ENCODE peak calls at places on chromosomes 5 and 9, in nine cellular contexts. L, Z, W, M, H, G, J, X and Y are unnamed samples.

GRCh38 chr9:127540664-127541041 is 71.4 kb upstream of the STXBP1 start:
- DNase-seq in M (no peak), Z (no peak), X (no peak), H (no peak), W (no peak), J (no peak), L (no peak), G (peak), Y (no peak)

GRCh38 chr5:83785176-83785668 is 64.6 kb upstream of the HAPLN1 start:
- DNase-seq in H (no peak), W (no peak), J (no peak), G (no peak), X (no peak), Z (no peak), M (no peak), L (no peak), Y (no peak)

GRCh38 chr9:97220894-97221477 is 86.5 kb upstream of the CCDC180 start:
- DNase-seq in L (no peak), H (no peak), J (no peak), Z (peak), G (peak), M (no peak), W (no peak), X (no peak), Y (no peak)

GRCh38 chr9:5587024-5587423 is 41.9 kb upstream of the RIC1 start:
- DNase-seq in W (no peak), J (no peak), Z (no peak), G (no peak), L (no peak), X (no peak), H (no peak), M (no peak), Y (peak)

GRCh38 chr9:7117676-7118561 is 360.1 kb downstream of the KDM4C start:
- DNase-seq in X (no peak), M (no peak), L (no peak), G (no peak), W (no peak), Z (no peak), J (no peak), H (no peak), Y (peak)

GRCh38 chr5:107359033-107359915 is 311.5 kb downstream of the EFNA5 start:
- DNase-seq in J (no peak), Z (no peak), X (no peak), W (no peak), H (no peak), M (no peak), G (no peak), L (no peak), Y (peak)

GRCh38 chr5:25255128-25255527 is 610.4 kb upstream of the CDH10 start:
- DNase-seq in L (no peak), J (no peak), M (no peak), Z (no peak), W (no peak), H (no peak), G (no peak), X (no peak), Y (no peak)

GRCh38 chr5:56851258-56851941 is 36.1 kb downstream of the MAP3K1 start:
- DNase-seq in W (no peak), M (no peak), L (no peak), Z (no peak), H (no peak), X (no peak), J (no peak), G (peak), Y (no peak)

GRCh38 chr9:82606761-82607382 is 456.1 kb downstream of the RASEF start:
- DNase-seq in L (peak), J (peak), H (peak), X (no peak), Z (no peak), M (peak), W (peak), G (peak), Y (peak)

GRCh38 chr9:4148215-4148561 is 151.7 kb downstream of the GLIS3 start:
- DNase-seq in M (no peak), Z (no peak), X (no peak), W (no peak), J (no peak), L (no peak), G (no peak), H (no peak), Y (no peak)

GRCh38 chr5:6849569-6849968 is 136.3 kb downstream of the TENT4A start:
- DNase-seq in Z (no peak), G (no peak), X (no peak), M (no peak), J (no peak), W (no peak), H (no peak), L (no peak), Y (no peak)

GRCh38 chr5:126351138-126351537 is 72.1 kb upstream of the GRAMD2B start:
- DNase-seq in L (no peak), X (no peak), W (no peak), M (no peak), J (no peak), H (no peak), G (no peak), Z (no peak), Y (no peak)

GRCh38 chr9:98989036-98990000 is 45.6 kb downstream of the COL15A1 start:
- DNase-seq in L (peak), H (peak), J (no peak), Z (no peak), G (peak), W (peak), X (peak), M (peak), Y (no peak)

GRCh38 chr5:176660860-176661641 is 13.8 kb downstream of the TSPAN17 start:
- DNase-seq in W (peak), G (peak), Z (peak), L (peak), M (peak), X (no peak), H (peak), J (peak), Y (peak)

DNA sequence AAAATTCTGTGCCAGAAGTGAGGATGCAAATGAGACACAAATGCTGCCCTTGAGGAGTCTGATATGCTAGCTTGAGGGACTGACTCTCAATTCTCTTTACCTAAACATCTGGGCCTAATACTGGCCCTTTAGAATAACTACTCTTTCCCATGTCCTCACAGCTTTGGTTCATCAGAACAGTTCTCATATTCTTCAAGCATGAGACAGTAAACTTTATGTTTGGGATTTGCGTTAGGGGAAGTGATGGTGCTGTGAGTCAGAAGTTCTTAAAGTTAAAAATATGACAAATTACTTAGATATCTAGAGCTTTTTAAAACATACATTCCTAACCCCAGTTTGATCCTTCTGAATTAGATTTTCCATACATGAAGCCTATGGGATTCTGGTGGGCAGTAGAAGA is 665.0 kb upstream of the RGMB start:
- DNase-seq in M (no peak), H (no peak), L (no peak), W (no peak), J (no peak), G (no peak), Z (no peak), X (no peak), Y (no peak)
- TF ChIP-seq POLR2A in M (no peak), H (no peak), L (no peak), W (no peak), J (no peak), G (no peak), Z (no peak), X (no peak), Y (no peak)

GRCh38 chr9:129177791-129178578 is at the start of gene IER5L:
- DNase-seq in L (peak), Z (peak), X (peak), W (peak), M (peak), G (peak), H (peak), J (peak), Y (peak)
- TF ChIP-seq POLR2A in L (peak), Z (peak), X (peak), W (peak), M (peak), G (peak), H (peak), J (peak), Y (peak)

GRCh38 chr5:140633081-140633471 is at the start of gene CD14:
- DNase-seq in H (peak), G (peak), X (peak), M (peak), W (peak), L (peak), J (no peak), Z (no peak), Y (no peak)
- TF ChIP-seq POLR2A in H (peak), G (no peak), X (no peak), M (no peak), W (no peak), L (no peak), J (no peak), Z (no peak), Y (no peak)

GRCh38 chr5:149212203-149212951 is 59.3 kb upstream of the AFAP1L1 start:
- DNase-seq in Z (no peak), G (no peak), L (no peak), X (no peak), J (no peak), W (no peak), M (no peak), H (no peak), Y (no peak)
- TF ChIP-seq POLR2A in Z (no peak), G (no peak), L (no peak), X (no peak), J (no peak), W (no peak), M (no peak), H (no peak), Y (no peak)

GRCh38 chr5:410911-411517 is 32.0 kb upstream of the EXOC3 start:
- DNase-seq in H (no peak), X (no peak), L (no peak), G (no peak), Z (no peak), J (no peak), M (no peak), W (no peak), Y (no peak)
- TF ChIP-seq POLR2A in H (no peak), X (no peak), L (no peak), G (no peak), Z (no peak), J (no peak), M (no peak), W (no peak), Y (no peak)

GRCh38 chr9:135663451-135663770 is 302 bp downstream of the LCN9 start:
- DNase-seq in H (no peak), J (no peak), Z (no peak), G (no peak), X (peak), L (no peak), W (no peak), M (no peak), Y (no peak)

GRCh38 chr9:135664801-135665794 is 2.0 kb downstream of the LCN9 start:
- DNase-seq in L (no peak), M (no peak), G (no peak), X (peak), W (no peak), J (no peak), Z (no peak), H (no peak), Y (no peak)

GRCh38 chr9:135662758-135663450 is at the start of gene LCN9:
- DNase-seq in X (peak), H (no peak), G (no peak), L (no peak), M (no peak), J (peak), W (no peak), Z (no peak), Y (no peak)

GRCh38 chr9:135663857-135664256 is 748 bp downstream of the LCN9 start:
- DNase-seq in W (no peak), Z (no peak), M (no peak), J (no peak), G (no peak), H (no peak), X (peak), L (no peak), Y (no peak)

GRCh38 chr9:135664266-135664665 is 1.2 kb downstream of the LCN9 start:
- DNase-seq in Z (no peak), X (peak), J (no peak), L (no peak), W (no peak), G (no peak), H (no peak), M (no peak), Y (no peak)
- TF ChIP-seq POLR2A in Z (no peak), X (no peak), J (no peak), L (no peak), W (no peak), G (no peak), H (no peak), M (no peak), Y (no peak)

GRCh38 chr9:124598048-124598447 is 90.8 kb upstream of the NR5A1 start:
- DNase-seq in X (no peak), G (no peak), M (no peak), W (no peak), Z (no peak), L (no peak), H (no peak), J (no peak), Y (no peak)

GRCh38 chr9:124594215-124594614 is 87.0 kb upstream of the NR5A1 start:
- DNase-seq in W (no peak), H (no peak), J (no peak), M (no peak), L (no peak), X (no peak), Z (no peak), G (no peak), Y (no peak)

GRCh38 chr9:124594673-124595072 is 87.5 kb upstream of the NR5A1 start:
- DNase-seq in M (no peak), G (no peak), W (no peak), H (no peak), J (no peak), L (no peak), Z (no peak), X (no peak), Y (no peak)

GRCh38 chr9:124596172-124596839 is 89.1 kb upstream of the NR5A1 start:
- DNase-seq in G (no peak), W (no peak), J (no peak), H (no peak), L (no peak), M (no peak), X (no peak), Z (no peak), Y (no peak)

DNA sequence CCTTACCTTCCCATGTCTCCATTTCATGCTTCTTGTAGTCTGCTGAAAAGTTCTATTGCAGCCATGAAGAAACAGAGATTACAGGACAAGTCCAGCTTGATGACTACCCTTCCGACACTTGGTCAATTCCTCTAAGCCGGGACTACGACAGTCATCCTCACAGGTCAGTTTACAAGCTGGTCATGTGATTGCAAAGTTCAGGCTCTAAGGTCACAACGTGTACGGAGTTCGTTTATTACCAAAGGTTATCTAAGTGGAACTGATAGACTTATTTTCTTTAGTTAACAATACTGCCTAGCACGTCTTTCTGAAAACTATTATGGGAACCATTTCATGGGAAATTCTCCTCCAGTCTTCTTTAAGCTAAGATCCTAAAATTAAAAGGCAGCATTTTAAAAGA is 88.5 kb upstream of the NR5A1 start:
- DNase-seq in W (peak), H (no peak), M (no peak), G (no peak), X (no peak), L (no peak), J (no peak), Z (no peak), Y (no peak)
- TF ChIP-seq POLR2A in W (no peak), H (no peak), M (no peak), G (no peak), X (no peak), L (no peak), J (no peak), Z (no peak), Y (no peak)

GRCh38 chr5:141843156-141843927 is 34.9 kb downstream of the PCDH1 start:
- DNase-seq in X (no peak), G (peak), L (no peak), H (no peak), J (no peak), M (no peak), W (no peak), Z (no peak), Y (no peak)
- TF ChIP-seq POLR2A in X (no peak), G (no peak), L (no peak), H (no peak), J (no peak), M (no peak), W (no peak), Z (no peak), Y (no peak)

GRCh38 chr9:135907446-135908333 is at the start of gene CAMSAP1:
- DNase-seq in Z (peak), M (peak), G (peak), J (peak), X (peak), L (peak), W (peak), H (peak), Y (peak)

GRCh38 chr9:135907006-135907434 is 326 bp downstream of the CAMSAP1 start:
- DNase-seq in W (peak), J (no peak), X (no peak), M (no peak), G (no peak), Z (no peak), L (no peak), H (no peak), Y (peak)

GRCh38 chr9:135909371-135909770 is 2.0 kb upstream of the CAMSAP1 start:
- DNase-seq in Z (no peak), W (no peak), L (no peak), J (no peak), X (no peak), G (no peak), H (no peak), M (no peak), Y (no peak)

GRCh38 chr9:135910197-135910596 is 2.9 kb upstream of the CAMSAP1 start:
- DNase-seq in Z (no peak), G (no peak), J (no peak), L (no peak), W (no peak), M (no peak), H (no peak), X (no peak), Y (no peak)

DNA sequence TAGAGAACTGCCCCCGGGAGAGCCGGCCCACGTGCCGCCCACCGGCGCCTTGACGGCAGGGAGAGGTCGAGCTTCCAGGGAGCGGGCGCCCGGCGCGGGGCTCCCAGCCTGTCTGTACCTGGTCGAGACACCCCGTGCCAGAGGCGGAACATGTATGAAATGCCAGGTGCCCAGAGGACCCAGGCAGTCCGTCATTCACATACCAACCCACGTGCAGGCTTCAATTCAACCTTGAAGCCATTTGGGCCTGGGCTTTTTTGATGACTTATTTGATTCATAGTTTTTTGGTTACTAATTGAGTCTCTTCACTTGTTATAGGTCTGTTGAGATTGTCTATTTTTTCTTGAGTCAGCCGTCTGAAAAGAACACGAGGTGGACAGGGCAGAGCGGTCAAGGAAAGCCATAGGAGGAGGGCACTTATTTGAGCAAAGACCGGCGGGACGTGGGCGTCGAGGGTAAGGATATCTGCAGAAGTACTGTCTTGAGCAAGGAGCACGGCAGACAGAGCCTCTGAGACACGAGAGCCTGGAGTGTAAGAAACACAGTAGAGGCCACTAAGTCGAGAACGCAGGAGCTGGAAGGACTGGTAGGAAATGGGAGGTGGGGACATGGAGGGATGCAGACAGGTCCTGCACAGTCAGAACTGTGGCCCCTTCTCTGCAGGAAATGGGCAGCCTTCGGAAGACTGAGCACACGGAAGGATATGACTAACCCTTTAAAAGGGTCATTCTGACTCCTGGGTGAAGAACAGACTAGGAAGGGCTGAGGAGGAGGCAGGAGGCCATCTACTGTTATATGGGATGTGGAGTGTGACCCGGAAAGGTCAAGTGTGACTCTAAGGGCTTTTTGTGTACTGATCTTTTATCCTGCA is 1.2 kb upstream of the CAMSAP1 start:
- DNase-seq in G (no peak), J (no peak), X (no peak), W (peak), H (no peak), M (no peak), L (no peak), Z (no peak), Y (no peak)
- TF ChIP-seq POLR2A in G (no peak), J (no peak), X (no peak), W (no peak), H (no peak), M (no peak), L (no peak), Z (no peak), Y (peak)